ENCODE peak calls at places on chromosomes 7 and 10, in seven cellular contexts. N is K562, J is HepG2, F is GM12878, U is SK-N-SH, D is HCT116, O is H1. V is an unnamed sample.

GRCh38 chr7:157566631-157567006 is 229.8 kb downstream of the DNAJB6 start:
- DNase-seq in N (no peak), J (no peak), F (no peak), U (no peak), D (no peak), O (no peak), V (no peak)

GRCh38 chr10:79322616-79323566 is 24.4 kb upstream of the PPIF start:
- DNase-seq in N (no peak), J (no peak), F (peak), U (no peak), D (no peak), O (no peak), V (no peak)

GRCh38 chr10:97975598-97975997 is 54.8 kb downstream of the CRTAC1 start:
- DNase-seq in N (no peak), J (no peak), F (no peak), U (no peak), D (no peak), O (no peak), V (no peak)

GRCh38 chr10:17880596-17880995 is 71.1 kb upstream of the SLC39A12 start:
- DNase-seq in N (no peak), J (no peak), F (no peak), U (no peak), D (no peak), O (no peak), V (no peak)

GRCh38 chr10:129094233-129094632 is 372.8 kb upstream of the MGMT start:
- DNase-seq in N (no peak), J (no peak), F (no peak), U (no peak), D (no peak), O (no peak), V (no peak)

GRCh38 chr7:36015733-36016132 is 137.3 kb upstream of the EEPD1 start:
- DNase-seq in N (no peak), J (no peak), F (no peak), U (no peak), D (no peak), O (no peak), V (no peak)

GRCh38 chr7:127419196-127419595 is 26.7 kb upstream of the ZNF800 start:
- DNase-seq in N (no peak), J (no peak), F (no peak), U (no peak), D (no peak), O (no peak), V (no peak)

GRCh38 chr10:43939939-43940810 is 291.5 kb upstream of the ZNF32 start:
- DNase-seq in N (no peak), J (no peak), F (no peak), U (peak), D (no peak), O (no peak), V (no peak)

GRCh38 chr10:70586348-70586930 is 16.1 kb downstream of the PRF1 start:
- DNase-seq in N (no peak), J (no peak), F (no peak), U (no peak), D (no peak), O (no peak), V (no peak)

GRCh38 chr10:77685494-77685893 is 47.9 kb upstream of the KCNMA1 start:
- DNase-seq in N (no peak), J (no peak), F (no peak), U (no peak), D (no peak), O (no peak), V (no peak)

GRCh38 chr10:48541144-48541795 is 63.6 kb downstream of the ARHGAP22 start:
- DNase-seq in N (no peak), J (no peak), F (no peak), U (no peak), D (no peak), O (peak), V (no peak)

GRCh38 chr10:8365935-8366911 is 311.7 kb downstream of the GATA3 start:
- DNase-seq in N (no peak), J (peak), F (peak), U (no peak), D (no peak), O (no peak), V (no peak)

GRCh38 chr10:74921744-74922143 is 95.3 kb downstream of the KAT6B start:
- DNase-seq in N (peak), J (no peak), F (no peak), U (peak), D (no peak), O (no peak), V (no peak)

GRCh38 chr7:19390795-19391194 is 245.6 kb upstream of the FERD3L start:
- DNase-seq in N (no peak), J (no peak), F (no peak), U (no peak), D (no peak), O (no peak), V (no peak)

DNA sequence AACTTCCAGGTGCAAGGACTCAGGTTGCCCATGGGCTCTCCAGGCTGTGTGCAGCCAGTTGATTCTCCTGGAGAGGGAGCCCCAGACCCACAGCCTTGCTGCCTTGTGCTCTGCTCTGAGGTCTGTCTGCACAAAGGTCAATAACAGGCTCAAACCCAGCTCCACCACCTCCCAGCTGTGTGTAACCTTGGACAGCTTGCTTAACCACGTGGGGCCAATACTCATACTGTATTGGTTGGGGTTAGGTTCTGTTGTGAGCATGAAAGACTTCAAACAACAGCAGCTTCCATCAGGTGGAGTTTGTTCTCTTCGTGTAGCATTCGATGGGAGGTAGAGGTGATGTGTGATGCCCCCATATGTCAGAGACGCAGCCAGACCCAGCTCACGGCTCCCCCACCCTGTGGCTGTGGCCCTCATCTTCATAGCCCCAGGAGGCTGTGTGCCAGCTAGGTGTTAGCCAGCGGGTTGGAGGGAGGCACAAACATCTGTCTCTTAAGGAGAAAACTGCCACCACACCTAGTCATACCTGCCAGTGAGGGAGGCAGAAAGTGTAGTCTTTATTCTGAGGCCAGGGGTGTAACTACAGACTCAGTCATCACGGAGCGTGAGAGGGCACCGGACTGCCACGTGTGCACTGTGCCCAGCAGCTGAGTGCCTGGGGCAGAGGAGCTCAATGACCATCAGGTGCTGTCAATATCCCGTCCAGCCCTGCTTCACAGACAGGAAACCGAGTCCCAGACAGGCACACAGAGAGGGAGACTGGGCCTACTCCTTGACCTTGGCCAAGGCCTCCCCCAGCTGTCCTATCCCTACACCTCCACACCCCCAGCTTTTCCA is 8.0 kb upstream of the POLD2 start:
- DNase-seq in N (peak), J (peak), F (no peak), U (peak), D (no peak), O (no peak), V (peak)
- TF ChIP-seq JUND in N (no peak), J (no peak), F (no peak), U (no peak), D (no peak), O (no peak), V (no peak)

GRCh38 chr10:111446966-111447365 is 370.1 kb downstream of the ADRA2A start:
- DNase-seq in N (no peak), J (no peak), F (no peak), U (no peak), D (no peak), O (no peak), V (no peak)
- TF ChIP-seq JUND in N (no peak), J (no peak), F (no peak), U (no peak), D (no peak), O (no peak), V (no peak)

GRCh38 chr7:92736870-92737269 is 99.5 kb downstream of the CDK6 start:
- DNase-seq in N (no peak), J (no peak), F (no peak), U (no peak), D (no peak), O (no peak), V (no peak)
- TF ChIP-seq JUND in N (no peak), J (no peak), F (no peak), U (no peak), D (no peak), O (no peak), V (no peak)

GRCh38 chr7:111090834-111091233 is at the start of gene LRRN3:
- DNase-seq in N (no peak), J (no peak), F (no peak), U (peak), D (no peak), O (no peak), V (peak)

GRCh38 chr7:111092406-111093160 is 1.7 kb downstream of the LRRN3 start:
- DNase-seq in N (no peak), J (no peak), F (no peak), U (no peak), D (no peak), O (no peak), V (no peak)

GRCh38 chr7:111088328-111088727 is 2.6 kb upstream of the LRRN3 start:
- DNase-seq in N (no peak), J (no peak), F (no peak), U (no peak), D (no peak), O (no peak), V (no peak)

GRCh38 chr7:111091623-111092370 is 870 bp downstream of the LRRN3 start:
- DNase-seq in N (no peak), J (no peak), F (no peak), U (peak), D (no peak), O (no peak), V (no peak)

DNA sequence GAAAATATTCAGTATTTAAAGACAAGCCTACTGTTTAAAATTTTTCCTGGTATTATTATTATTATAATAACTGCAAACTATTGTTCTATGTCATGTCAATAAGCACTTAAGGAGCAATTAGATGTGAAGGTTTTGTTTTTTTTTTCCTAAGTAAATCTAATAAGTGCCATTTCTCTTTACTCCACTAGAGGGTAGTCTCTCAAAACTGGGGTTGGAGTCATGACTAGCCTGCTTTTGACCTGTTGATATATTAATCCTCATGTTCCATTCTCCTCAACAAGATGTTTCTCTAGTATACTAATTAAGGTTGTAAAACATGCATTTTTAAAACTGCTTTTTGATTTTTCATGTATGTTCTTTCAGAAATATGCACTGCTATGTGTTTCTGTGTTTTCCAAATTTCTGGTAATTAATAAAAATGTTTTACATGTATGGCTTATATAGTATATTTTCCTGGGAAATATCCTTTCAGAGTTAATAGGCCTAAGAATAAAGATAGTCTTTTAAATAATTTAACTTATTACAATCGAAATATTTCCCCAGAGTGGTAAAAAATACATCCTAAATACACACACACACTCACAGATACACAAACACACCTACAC is 1.0 kb upstream of the LRRN3 start:
- DNase-seq in N (peak), J (peak), F (no peak), U (peak), D (peak), O (no peak), V (peak)
- TF ChIP-seq JUND in N (no peak), J (no peak), F (no peak), U (no peak), D (no peak), O (no peak), V (no peak)

GRCh38 chr7:149284850-149285580 is 23.0 kb downstream of the ZNF783 start:
- DNase-seq in N (peak), J (no peak), F (peak), U (peak), D (peak), O (peak), V (peak)
- TF ChIP-seq JUND in N (no peak), J (no peak), F (no peak), U (no peak), D (no peak), O (no peak), V (no peak)

GRCh38 chr7:37320140-37320839 is 128.4 kb downstream of the ELMO1 start:
- DNase-seq in N (no peak), J (peak), F (no peak), U (no peak), D (no peak), O (no peak), V (no peak)

GRCh38 chr7:37323912-37324430 is 124.7 kb downstream of the ELMO1 start:
- DNase-seq in N (no peak), J (no peak), F (no peak), U (no peak), D (no peak), O (no peak), V (no peak)

GRCh38 chr7:37318541-37318940 is 130.1 kb downstream of the ELMO1 start:
- DNase-seq in N (no peak), J (no peak), F (no peak), U (no peak), D (no peak), O (no peak), V (no peak)

GRCh38 chr7:37322831-37323230 is 125.8 kb downstream of the ELMO1 start:
- DNase-seq in N (no peak), J (no peak), F (no peak), U (no peak), D (no peak), O (no peak), V (no peak)

GRCh38 chr7:37320840-37321468 is 127.7 kb downstream of the ELMO1 start:
- DNase-seq in N (no peak), J (no peak), F (no peak), U (no peak), D (no peak), O (no peak), V (no peak)
- TF ChIP-seq JUND in N (no peak), J (no peak), F (no peak), U (no peak), D (no peak), O (no peak), V (no peak)

GRCh38 chr10:14063531-14064317 is 267.0 kb downstream of the FRMD4A start:
- DNase-seq in N (no peak), J (no peak), F (no peak), U (no peak), D (no peak), O (no peak), V (no peak)
- TF ChIP-seq JUND in N (no peak), J (no peak), F (no peak), U (no peak), D (no peak), O (no peak), V (no peak)

DNA sequence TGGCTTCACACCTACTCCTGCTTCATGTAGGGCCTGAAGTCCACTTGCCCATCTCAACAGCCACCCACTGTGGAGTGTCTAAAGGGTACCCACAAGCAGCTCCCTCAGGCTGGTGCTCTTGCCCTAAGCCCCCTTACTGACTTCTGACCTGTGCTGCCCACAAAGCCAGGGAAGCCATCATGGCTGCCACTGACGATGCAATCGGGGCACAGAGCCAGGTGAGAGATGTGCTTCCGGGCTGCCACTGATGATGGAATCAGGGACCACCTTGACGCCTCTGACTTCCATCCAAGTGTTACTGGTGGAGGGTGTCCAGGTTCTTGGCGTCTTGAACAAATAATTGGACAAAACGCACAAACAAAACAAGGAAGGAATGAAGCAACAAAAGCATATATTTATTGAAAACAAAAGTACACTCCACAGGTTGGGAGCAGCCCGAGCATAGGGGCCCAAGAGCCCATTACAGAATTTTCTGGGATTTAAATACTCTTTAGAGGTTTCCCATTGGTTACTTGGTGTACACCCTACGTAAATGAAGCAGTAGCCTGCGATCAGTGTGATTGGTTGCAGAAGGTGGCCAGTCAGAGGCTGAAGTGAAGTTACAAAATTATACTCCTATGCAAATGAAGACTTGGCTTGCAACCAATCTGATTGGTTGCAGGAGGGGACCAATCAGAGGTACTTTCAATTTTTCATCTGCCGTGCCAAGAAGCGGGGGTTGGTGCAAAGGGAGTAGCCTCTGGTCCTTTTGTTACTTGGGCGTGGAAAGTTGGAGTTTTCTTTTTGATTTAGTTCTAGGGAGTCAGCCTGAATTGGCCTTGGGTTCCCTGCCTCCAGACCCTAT is 4.5 kb downstream of the CPA2 start:
- DNase-seq in N (no peak), J (no peak), F (no peak), U (no peak), D (no peak), O (no peak), V (no peak)
- TF ChIP-seq JUND in N (no peak), J (no peak), F (no peak), U (no peak), D (no peak), O (no peak), V (no peak)

GRCh38 chr10:107924458-107924857 is 760.0 kb upstream of the SORCS1 start:
- DNase-seq in N (no peak), J (no peak), F (no peak), U (no peak), D (no peak), O (no peak), V (no peak)
- TF ChIP-seq JUND in N (no peak), J (no peak), F (no peak), U (no peak), D (no peak), O (no peak), V (no peak)

DNA sequence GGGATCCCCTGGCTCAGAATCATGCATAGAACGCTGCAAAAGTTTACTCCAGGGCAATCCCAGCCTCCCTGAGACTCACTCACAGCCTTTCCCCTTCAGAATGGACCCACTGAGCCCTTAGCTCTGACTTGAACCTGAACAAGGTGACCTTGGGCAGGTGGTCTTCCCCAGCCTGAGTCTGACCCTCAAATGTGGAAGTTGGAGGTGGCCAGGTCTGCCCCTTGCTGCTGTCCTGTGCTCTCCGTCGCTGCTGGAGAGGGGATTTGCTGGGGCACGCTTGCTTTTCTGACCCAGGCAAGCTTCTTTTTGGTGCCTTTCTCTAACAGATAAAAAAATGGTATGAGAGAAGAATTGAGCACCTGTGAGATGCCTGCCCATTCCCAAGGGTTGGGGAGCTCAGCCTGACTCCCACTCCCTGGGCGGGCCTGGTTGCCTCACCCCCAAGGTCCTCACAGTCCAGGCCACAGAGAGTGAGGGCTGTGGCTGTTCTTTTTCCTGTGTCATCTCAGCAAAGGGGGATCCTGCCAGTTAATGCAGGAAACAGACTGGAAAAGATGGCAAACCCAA is 46.6 kb upstream of the IGFBP3 start:
- DNase-seq in N (no peak), J (no peak), F (no peak), U (no peak), D (no peak), O (no peak), V (no peak)
- TF ChIP-seq JUND in N (no peak), J (no peak), F (no peak), U (no peak), D (no peak), O (no peak), V (no peak)

V was measured in T47D.